ENCODE peak calls at places on chromosomes 11 and 22, in five cellular contexts. One of them, this sample, is unnamed.

GRCh38 chr11:2524446-2525165 is 79.8 kb downstream of the KCNQ1 start:
- DNase-seq in ovary: peak
- DNase-seq in stomach: peak
- DNase-seq in thyroid gland: peak
- DNase-seq in suprapubic skin: peak
- DNase-seq in this sample: no peak

GRCh38 chr11:8033791-8034585 is 46.9 kb downstream of the EIF3F start:
- DNase-seq in ovary: no peak
- DNase-seq in stomach: no peak
- DNase-seq in thyroid gland: no peak
- DNase-seq in suprapubic skin: peak
- DNase-seq in this sample: no peak

GRCh38 chr11:121067453-121067852 is 33.6 kb upstream of the TECTA start:
- DNase-seq in ovary: no peak
- DNase-seq in stomach: no peak
- DNase-seq in thyroid gland: no peak
- DNase-seq in suprapubic skin: no peak
- DNase-seq in this sample: no peak

GRCh38 chr11:28529540-28530410 is 421.6 kb downstream of the METTL15 start:
- DNase-seq in ovary: no peak
- DNase-seq in stomach: no peak
- DNase-seq in thyroid gland: no peak
- DNase-seq in suprapubic skin: no peak
- DNase-seq in this sample: peak

GRCh38 chr11:69337211-69337721 is 43.3 kb downstream of the MYEOV start:
- DNase-seq in ovary: no peak
- DNase-seq in stomach: peak
- DNase-seq in thyroid gland: no peak
- DNase-seq in suprapubic skin: peak
- DNase-seq in this sample: no peak

GRCh38 chr22:28620244-28620922 is 59.3 kb downstream of the TTC28 start:
- DNase-seq in ovary: peak
- DNase-seq in stomach: no peak
- DNase-seq in thyroid gland: no peak
- DNase-seq in suprapubic skin: no peak
- DNase-seq in this sample: no peak

GRCh38 chr11:126781942-126782341 is 218.6 kb downstream of the KIRREL3 start:
- DNase-seq in ovary: no peak
- DNase-seq in stomach: no peak
- DNase-seq in thyroid gland: no peak
- DNase-seq in suprapubic skin: no peak
- DNase-seq in this sample: no peak

GRCh38 chr22:30044369-30044768 is 35.9 kb upstream of the HORMAD2 start:
- DNase-seq in ovary: no peak
- DNase-seq in stomach: peak
- DNase-seq in thyroid gland: peak
- DNase-seq in suprapubic skin: peak
- DNase-seq in this sample: no peak

GRCh38 chr22:27207907-27208306 is 550.5 kb downstream of the MIAT start:
- DNase-seq in ovary: no peak
- DNase-seq in stomach: no peak
- DNase-seq in thyroid gland: peak
- DNase-seq in suprapubic skin: no peak
- DNase-seq in this sample: no peak

GRCh38 chr11:10758959-10759358 is 7.9 kb downstream of the CTR9 start:
- DNase-seq in ovary: no peak
- DNase-seq in stomach: no peak
- DNase-seq in thyroid gland: no peak
- DNase-seq in suprapubic skin: no peak
- DNase-seq in this sample: peak

GRCh38 chr11:72245232-72245816 is 1.3 kb upstream of the PHOX2A start:
- DNase-seq in ovary: no peak
- DNase-seq in stomach: no peak
- DNase-seq in thyroid gland: no peak
- DNase-seq in suprapubic skin: no peak
- DNase-seq in this sample: no peak

GRCh38 chr11:18671246-18671645 is 27.3 kb upstream of the TMEM86A start:
- DNase-seq in ovary: no peak
- DNase-seq in stomach: no peak
- DNase-seq in thyroid gland: no peak
- DNase-seq in suprapubic skin: no peak
- DNase-seq in this sample: no peak

GRCh38 chr11:72642815-72643511 is 31.3 kb downstream of the PDE2A start:
- DNase-seq in ovary: peak
- DNase-seq in stomach: peak
- DNase-seq in thyroid gland: peak
- DNase-seq in suprapubic skin: no peak
- DNase-seq in this sample: peak

GRCh38 chr11:35142481-35143207 is 3.7 kb downstream of the CD44 start:
- DNase-seq in ovary: no peak
- DNase-seq in stomach: no peak
- DNase-seq in thyroid gland: no peak
- DNase-seq in suprapubic skin: no peak
- DNase-seq in this sample: peak

GRCh38 chr11:17457361-17458104 is 19.1 kb downstream of the ABCC8 start:
- DNase-seq in ovary: no peak
- DNase-seq in stomach: no peak
- DNase-seq in thyroid gland: no peak
- DNase-seq in suprapubic skin: no peak
- DNase-seq in this sample: no peak

GRCh38 chr22:50011447-50012200 is 941 bp downstream of the IL17REL start:
- DNase-seq in ovary: no peak
- DNase-seq in stomach: no peak
- DNase-seq in thyroid gland: no peak
- DNase-seq in suprapubic skin: no peak
- DNase-seq in this sample: no peak

GRCh38 chr22:39534591-39535301 is 2.2 kb upstream of the RPS19BP1 start:
- DNase-seq in ovary: peak
- DNase-seq in stomach: peak
- DNase-seq in thyroid gland: peak
- DNase-seq in suprapubic skin: peak
- DNase-seq in this sample: peak

GRCh38 chr11:41431784-41432183 is 27.7 kb downstream of the LRRC4C start:
- DNase-seq in ovary: no peak
- DNase-seq in stomach: no peak
- DNase-seq in thyroid gland: peak
- DNase-seq in suprapubic skin: no peak
- DNase-seq in this sample: no peak

GRCh38 chr11:24453129-24453723 is 43.6 kb upstream of the LUZP2 start:
- DNase-seq in ovary: no peak
- DNase-seq in stomach: no peak
- DNase-seq in thyroid gland: no peak
- DNase-seq in suprapubic skin: no peak
- DNase-seq in this sample: no peak

GRCh38 chr11:130131957-130132850 is 27.4 kb upstream of the ST14 start:
- DNase-seq in ovary: peak
- DNase-seq in stomach: peak
- DNase-seq in thyroid gland: peak
- DNase-seq in suprapubic skin: no peak
- DNase-seq in this sample: peak

GRCh38 chr11:126109941-126110731 is 47.5 kb upstream of the CDON start:
- DNase-seq in ovary: no peak
- DNase-seq in stomach: no peak
- DNase-seq in thyroid gland: no peak
- DNase-seq in suprapubic skin: no peak
- DNase-seq in this sample: no peak

GRCh38 chr22:42127606-42128005 is 3.0 kb downstream of the CYP2D6 start:
- DNase-seq in ovary: no peak
- DNase-seq in stomach: no peak
- DNase-seq in thyroid gland: no peak
- DNase-seq in suprapubic skin: no peak
- DNase-seq in this sample: no peak

GRCh38 chr11:45583981-45584380 is 81.4 kb downstream of the CHST1 start:
- DNase-seq in ovary: no peak
- DNase-seq in stomach: no peak
- DNase-seq in thyroid gland: no peak
- DNase-seq in suprapubic skin: no peak
- DNase-seq in this sample: no peak

GRCh38 chr11:123072279-123072678 is 10.3 kb upstream of the HSPA8 start:
- DNase-seq in ovary: no peak
- DNase-seq in stomach: peak
- DNase-seq in thyroid gland: peak
- DNase-seq in suprapubic skin: no peak
- DNase-seq in this sample: no peak

GRCh38 chr22:19479358-19480172 is at the start of gene CDC45:
- DNase-seq in ovary: peak
- DNase-seq in stomach: peak
- DNase-seq in thyroid gland: peak
- DNase-seq in suprapubic skin: peak
- DNase-seq in this sample: peak
- TF ChIP-seq POLR2A in ovary: no peak
- TF ChIP-seq POLR2A in stomach: no peak
- TF ChIP-seq POLR2A in thyroid gland: no peak
- TF ChIP-seq POLR2A in suprapubic skin: no peak
- TF ChIP-seq POLR2A in this sample: peak

GRCh38 chr22:47587861-47588582 is 825.6 kb downstream of the TBC1D22A start:
- DNase-seq in ovary: no peak
- DNase-seq in stomach: peak
- DNase-seq in thyroid gland: no peak
- DNase-seq in suprapubic skin: peak
- DNase-seq in this sample: no peak
- TF ChIP-seq POLR2A in ovary: no peak
- TF ChIP-seq POLR2A in stomach: no peak
- TF ChIP-seq POLR2A in thyroid gland: no peak
- TF ChIP-seq POLR2A in suprapubic skin: no peak
- TF ChIP-seq POLR2A in this sample: no peak

DNA sequence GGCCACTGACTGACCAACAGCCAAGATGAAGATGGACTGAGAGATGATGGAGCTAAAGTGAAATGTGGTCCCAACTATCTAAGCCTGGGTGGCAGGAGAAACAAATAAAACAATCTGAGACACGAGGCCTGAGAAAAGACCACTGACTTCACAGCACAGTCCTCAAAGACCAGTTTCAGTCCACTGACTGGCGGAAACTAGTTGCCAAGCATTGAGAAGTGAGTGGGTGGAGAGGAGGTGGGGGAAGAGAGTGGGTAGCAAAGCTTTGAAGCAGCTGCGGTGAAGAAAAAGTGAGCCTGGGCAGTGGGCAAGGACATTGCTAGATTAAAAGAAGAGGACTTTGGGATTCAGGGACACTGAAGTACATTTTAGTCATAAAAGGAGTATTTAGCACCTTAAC is 1.9 kb downstream of the MS4A1 start:
- DNase-seq in ovary: no peak
- DNase-seq in stomach: no peak
- DNase-seq in thyroid gland: no peak
- DNase-seq in suprapubic skin: no peak
- DNase-seq in this sample: no peak
- TF ChIP-seq POLR2A in ovary: no peak
- TF ChIP-seq POLR2A in stomach: no peak
- TF ChIP-seq POLR2A in thyroid gland: no peak
- TF ChIP-seq POLR2A in suprapubic skin: no peak
- TF ChIP-seq POLR2A in this sample: no peak

GRCh38 chr22:37244922-37245722 is 1.1 kb upstream of the RAC2 start:
- DNase-seq in ovary: no peak
- DNase-seq in stomach: no peak
- DNase-seq in thyroid gland: no peak
- DNase-seq in suprapubic skin: peak
- DNase-seq in this sample: no peak

GRCh38 chr22:37243402-37244113 is 511 bp downstream of the RAC2 start:
- DNase-seq in ovary: no peak
- DNase-seq in stomach: no peak
- DNase-seq in thyroid gland: no peak
- DNase-seq in suprapubic skin: no peak
- DNase-seq in this sample: peak

GRCh38 chr22:37242395-37242918 is 1.6 kb downstream of the RAC2 start:
- DNase-seq in ovary: no peak
- DNase-seq in stomach: peak
- DNase-seq in thyroid gland: peak
- DNase-seq in suprapubic skin: peak
- DNase-seq in this sample: peak

GRCh38 chr22:37245740-37246139 is 1.7 kb upstream of the RAC2 start:
- DNase-seq in ovary: no peak
- DNase-seq in stomach: no peak
- DNase-seq in thyroid gland: no peak
- DNase-seq in suprapubic skin: no peak
- DNase-seq in this sample: no peak

DNA sequence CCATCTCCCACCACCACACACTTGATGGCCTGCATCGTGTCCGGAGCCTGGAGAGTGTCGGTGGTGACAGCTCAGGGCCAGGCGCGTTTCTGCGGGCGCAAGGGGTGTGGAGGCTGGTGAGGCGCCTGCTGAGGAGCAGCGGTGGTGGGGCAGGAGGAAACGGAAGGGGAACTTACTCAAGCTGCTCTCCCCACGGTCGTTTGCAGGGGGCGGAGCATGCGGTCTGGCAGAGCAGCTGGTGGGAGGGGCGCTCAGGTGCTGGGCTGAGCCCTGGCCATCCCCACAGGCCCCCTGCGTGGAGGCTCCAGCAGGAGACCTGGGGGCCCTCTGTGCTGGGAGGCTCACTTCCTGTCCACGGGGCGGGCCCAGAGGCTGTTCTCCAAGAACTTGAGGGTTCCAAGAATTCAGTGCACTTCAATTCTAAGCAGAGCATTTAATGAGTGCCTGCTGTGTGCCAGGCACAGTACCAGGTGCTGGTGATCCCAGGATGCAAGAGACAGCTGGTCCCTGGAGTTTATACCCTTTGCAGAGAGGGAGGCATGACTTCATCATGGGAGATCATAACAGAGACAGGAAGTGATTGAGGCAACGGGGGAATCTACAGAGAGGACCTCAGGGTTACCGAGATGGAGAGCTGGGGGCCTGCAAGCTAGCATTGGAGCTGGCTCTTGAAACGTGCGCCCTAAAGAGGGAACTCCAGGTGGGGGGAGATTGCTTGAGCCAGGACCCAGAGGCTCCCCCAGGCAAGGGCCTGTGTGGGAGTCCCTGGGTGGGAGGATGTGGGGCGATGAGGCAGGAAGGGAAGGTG is at the start of gene RAC2:
- DNase-seq in ovary: no peak
- DNase-seq in stomach: peak
- DNase-seq in thyroid gland: peak
- DNase-seq in suprapubic skin: peak
- DNase-seq in this sample: peak
- TF ChIP-seq POLR2A in ovary: no peak
- TF ChIP-seq POLR2A in stomach: no peak
- TF ChIP-seq POLR2A in thyroid gland: no peak
- TF ChIP-seq POLR2A in suprapubic skin: no peak
- TF ChIP-seq POLR2A in this sample: peak

GRCh38 chr22:45202333-45203149 is 38.2 kb downstream of the KIAA0930 start:
- DNase-seq in ovary: peak
- DNase-seq in stomach: no peak
- DNase-seq in thyroid gland: no peak
- DNase-seq in suprapubic skin: no peak
- DNase-seq in this sample: no peak
- TF ChIP-seq POLR2A in ovary: no peak
- TF ChIP-seq POLR2A in stomach: no peak
- TF ChIP-seq POLR2A in thyroid gland: no peak
- TF ChIP-seq POLR2A in suprapubic skin: no peak
- TF ChIP-seq POLR2A in this sample: no peak

GRCh38 chr11:75160328-75160757 is 9.4 kb downstream of the SLCO2B1 start:
- DNase-seq in ovary: no peak
- DNase-seq in stomach: no peak
- DNase-seq in thyroid gland: peak
- DNase-seq in suprapubic skin: no peak
- DNase-seq in this sample: no peak
- TF ChIP-seq POLR2A in ovary: no peak
- TF ChIP-seq POLR2A in stomach: no peak
- TF ChIP-seq POLR2A in thyroid gland: no peak
- TF ChIP-seq POLR2A in suprapubic skin: no peak
- TF ChIP-seq POLR2A in this sample: no peak